ENCODE peak calls at places on chromosomes 12 and 14, in four cellular contexts. N is stimulated activated CD8-positive, alpha-beta memory T cell treated with anti-CD3 and anti-CD28 coated beads, Interleukin-4, amount 100 ng/mL, for 24 hours; M is fibroblast of mammary gland; V is hypothalamus. F is an unnamed sample.

GRCh38 chr14:37253905-37254304 is 56.2 kb downstream of the MIPOL1 start:
- DNase-seq in V (no peak), M (peak), N (no peak), F (no peak)

GRCh38 chr14:51781352-51781751 is 79.1 kb upstream of the GNG2 start:
- DNase-seq in V (no peak), N (no peak), M (no peak), F (no peak)

GRCh38 chr14:23101213-23101970 is 3.4 kb downstream of the CIROP start:
- DNase-seq in M (no peak), N (no peak), V (no peak), F (no peak)

GRCh38 chr14:96235426-96235825 is 20.6 kb upstream of the BDKRB1 start:
- DNase-seq in N (no peak), M (no peak), V (no peak), F (no peak)

GRCh38 chr14:89351958-89352404 is 65.1 kb downstream of the FOXN3 start:
- DNase-seq in N (no peak), M (no peak), V (no peak), F (no peak)

GRCh38 chr12:46266382-46266791 is 2.5 kb downstream of the SLC38A1 start:
- DNase-seq in M (peak), N (no peak), V (no peak), F (no peak)

GRCh38 chr12:4133029-4133428 is 140.5 kb upstream of the CCND2 start:
- DNase-seq in N (no peak), M (no peak), V (no peak), F (no peak)

GRCh38 chr12:45989277-45989856 is 1.0 kb downstream of the SCAF11 start:
- DNase-seq in N (no peak), V (no peak), M (peak), F (peak)

F was measured in hippocampal formation.